ENCODE peak calls at places on chromosomes 4 and X, in six cellular contexts. G, V, U, Z, O and L are unnamed samples.

GRCh38 chr4:176882201-176882600 is 89.5 kb upstream of the VEGFC start:
- DNase-seq in G (no peak), V (no peak), U (no peak), Z (no peak), O (no peak), L (no peak)

GRCh38 chr4:54657556-54658313 is at the start of gene KIT:
- DNase-seq in G (peak; percentile 66), V (peak; percentile 29), U (peak; percentile 57), Z (peak; percentile 33), O (peak; percentile 89), L (no peak)

GRCh38 chr4:4599886-4600285 is 58.0 kb upstream of the STX18 start:
- DNase-seq in G (no peak), V (no peak), U (no peak), Z (no peak), O (no peak), L (no peak)

GRCh38 chr4:174255790-174256189 is 27.7 kb downstream of the FBXO8 start:
- DNase-seq in G (no peak), V (no peak), U (no peak), Z (no peak), O (no peak), L (no peak)

GRCh38 chrX:24145340-24146186 is 4.0 kb upstream of the ZFX start:
- DNase-seq in G (no peak), V (no peak), U (no peak), Z (no peak), O (peak; percentile 42), L (no peak)

GRCh38 chr4:82561745-82562552 is at the start of gene TMEM150C:
- DNase-seq in G (peak; percentile 59), V (peak; percentile 22), U (no peak), Z (peak; percentile 22), O (peak; percentile 82), L (peak; percentile 92)

GRCh38 chrX:10158279-10158939 is 1.6 kb downstream of the CLCN4 start:
- DNase-seq in G (no peak), V (no peak), U (no peak), Z (no peak), O (peak; percentile 84), L (no peak)

GRCh38 chr4:150130953-150131352 is 52.7 kb downstream of the DCLK2 start:
- DNase-seq in G (no peak), V (no peak), U (no peak), Z (no peak), O (no peak), L (no peak)

GRCh38 chr4:26851129-26851528 is 9.5 kb upstream of the STIM2 start:
- DNase-seq in G (no peak), V (no peak), U (no peak), Z (no peak), O (no peak), L (no peak)

GRCh38 chr4:1298461-1298860 is 8.8 kb downstream of the MAEA start:
- DNase-seq in G (peak; percentile 48), V (no peak), U (no peak), Z (no peak), O (no peak), L (no peak)

GRCh38 chr4:174135530-174135929 is 147.9 kb downstream of the FBXO8 start:
- DNase-seq in G (no peak), V (no peak), U (no peak), Z (no peak), O (no peak), L (no peak)

GRCh38 chr4:53586121-53586816 is 5.0 kb downstream of the LNX1 start:
- DNase-seq in G (no peak), V (no peak), U (no peak), Z (no peak), O (no peak), L (no peak)

GRCh38 chrX:49069038-49069437 is 4.8 kb downstream of the PRAF2 start:
- DNase-seq in G (no peak), V (no peak), U (no peak), Z (no peak), O (no peak), L (no peak)

GRCh38 chr4:173584506-173584905 is 54.5 kb upstream of the HAND2 start:
- DNase-seq in G (no peak), V (no peak), U (no peak), Z (no peak), O (peak; percentile 20), L (no peak)

GRCh38 chr4:183986645-183987528 is 81.8 kb downstream of the STOX2 start:
- DNase-seq in G (no peak), V (no peak), U (no peak), Z (no peak), O (no peak), L (no peak)
- TF ChIP-seq CTCF in G (no peak), V (no peak), U (no peak), Z (no peak), O (no peak), L (no peak)

GRCh38 chr4:113708250-113708649 is 53.3 kb downstream of the CAMK2D start:
- DNase-seq in G (no peak), V (no peak), U (no peak), Z (no peak), O (no peak), L (no peak)

GRCh38 chr4:113707013-113707412 is 54.5 kb downstream of the CAMK2D start:
- DNase-seq in G (no peak), V (no peak), U (no peak), Z (no peak), O (no peak), L (no peak)

DNA sequence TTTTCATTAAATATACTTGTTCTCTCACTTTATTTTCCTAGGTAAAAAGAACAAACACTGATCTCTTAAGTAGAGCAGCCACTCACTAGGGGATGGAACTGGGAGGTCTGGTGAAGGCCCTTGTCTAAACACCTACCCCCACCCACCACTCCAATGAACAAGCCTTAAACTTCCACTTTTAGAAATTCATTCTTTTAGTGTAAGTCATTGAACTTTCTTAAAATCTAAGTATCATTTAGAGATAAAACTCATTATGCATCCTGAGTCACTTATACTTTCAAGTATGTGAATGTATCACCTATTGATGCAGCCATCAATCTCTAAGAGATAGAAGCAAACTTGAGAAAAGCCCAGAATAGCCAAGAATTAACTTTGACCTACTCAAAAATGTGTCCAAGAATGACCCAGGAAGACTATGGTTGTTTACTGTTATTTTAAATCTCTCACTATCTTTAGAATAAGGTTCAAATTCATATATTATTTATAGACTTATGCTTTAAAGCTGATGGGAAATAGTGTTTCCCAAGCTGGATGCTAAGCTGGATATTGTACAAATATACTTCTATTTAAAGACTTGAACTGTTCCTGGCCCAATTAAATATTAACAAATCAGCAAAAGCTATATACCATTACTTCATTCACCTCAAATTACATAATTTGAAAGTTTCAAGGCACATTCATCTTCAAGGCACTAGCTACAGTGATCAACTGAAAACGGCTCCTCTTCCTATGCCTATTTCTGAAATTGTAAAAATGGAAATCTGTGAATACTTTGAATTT is 49.5 kb downstream of the CAMK2D start:
- DNase-seq in G (no peak), V (no peak), U (no peak), Z (no peak), O (no peak), L (no peak)
- H3K4me1 ChIP-seq in G (no peaks in the 10 kb centered on the region), V (no peaks in the 10 kb centered on the region), U (peaks cover 31% of the 10 kb centered on the region), Z (peaks cover 18% of the 10 kb centered on the region), O (no peaks in the 10 kb centered on the region), L (peaks cover 41% of the 10 kb centered on the region)

DNA sequence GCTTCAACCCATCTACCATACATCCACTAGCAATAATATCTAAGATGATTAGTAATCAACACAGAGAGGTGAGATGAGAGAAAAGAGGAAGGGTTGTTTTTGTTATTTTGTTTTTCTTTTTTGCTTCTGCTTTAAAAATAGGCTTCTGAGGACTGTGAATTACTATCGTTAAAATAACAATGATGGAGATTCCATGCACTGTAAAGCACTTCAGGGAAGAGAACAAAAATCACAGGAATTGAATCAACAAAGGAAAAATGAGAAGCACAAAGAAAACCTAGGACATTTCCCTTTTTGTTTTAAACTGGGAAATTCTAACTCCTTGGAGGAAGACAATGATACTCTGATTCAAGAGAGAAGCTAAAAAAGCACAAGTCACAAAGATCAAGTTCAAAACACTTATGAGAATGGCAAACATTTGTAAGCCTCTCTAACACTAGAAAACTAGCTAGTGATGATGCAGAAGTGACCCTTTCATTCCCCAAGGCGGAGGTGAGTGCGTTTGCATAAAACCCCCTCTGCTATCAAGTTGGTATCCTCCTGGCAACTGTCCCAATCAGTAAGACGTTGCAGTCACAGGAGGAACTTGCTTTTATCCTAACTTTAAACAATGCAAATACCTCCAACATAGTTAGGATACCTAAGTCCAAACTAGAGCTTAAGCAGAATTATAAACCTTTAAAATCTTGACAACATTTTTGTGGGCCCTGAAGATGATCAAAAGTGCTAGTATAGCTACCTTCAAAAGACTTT is 308.5 kb downstream of the CAMK2D start:
- DNase-seq in G (no peak), V (no peak), U (no peak), Z (no peak), O (no peak), L (no peak)
- TF ChIP-seq POLR2AphosphoS5 in G (no peak), V (no peak), U (no peak), Z (no peak), O (no peak), L (peak; percentile 74)

GRCh38 chrX:43655151-43655676 is 885 bp upstream of the MAOA start:
- DNase-seq in G (peak; percentile 72), V (peak; percentile 20), U (peak; percentile 50), Z (peak; percentile 34), O (peak; percentile 22), L (no peak)
- TF ChIP-seq CTCF in G (no peak), V (no peak), U (no peak), Z (no peak), O (no peak), L (no peak)

GRCh38 chr4:44638091-44638490 is 13.3 kb downstream of the YIPF7 start:
- DNase-seq in G (no peak), V (no peak), U (no peak), Z (no peak), O (no peak), L (no peak)
- H3K4me1 ChIP-seq in G (no peaks in the 10 kb centered on the region), V (no peaks in the 10 kb centered on the region), U (no peaks in the 10 kb centered on the region), Z (no peaks in the 10 kb centered on the region), O (no peaks in the 10 kb centered on the region), L (no peaks in the 10 kb centered on the region)

DNA sequence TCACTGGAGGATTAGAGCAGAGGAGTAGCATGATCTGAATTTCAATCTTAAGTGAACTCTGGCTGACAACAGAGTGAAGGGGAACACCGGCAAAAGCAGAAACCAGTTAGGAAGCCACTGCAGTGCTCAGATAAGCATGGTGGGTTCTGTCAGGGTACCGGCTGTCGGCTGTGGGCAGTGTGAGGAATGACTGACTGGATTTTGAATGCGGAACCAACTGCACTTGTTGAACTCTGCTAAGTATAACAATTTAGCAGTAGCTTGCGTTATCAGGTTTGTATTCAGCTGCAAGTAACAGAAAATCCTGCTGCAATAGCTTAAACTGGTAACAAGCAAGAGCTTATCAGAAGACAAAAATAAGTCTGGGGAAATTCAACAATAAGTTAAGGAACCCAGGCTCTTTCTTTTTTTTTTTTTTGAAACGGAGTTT is 5.2 kb downstream of the HTT start:
- DNase-seq in G (no peak), V (no peak), U (no peak), Z (no peak), O (no peak), L (no peak)
- TF ChIP-seq POLR2AphosphoS5 in G (no peak), V (no peak), U (no peak), Z (no peak), O (no peak), L (no peak)

DNA sequence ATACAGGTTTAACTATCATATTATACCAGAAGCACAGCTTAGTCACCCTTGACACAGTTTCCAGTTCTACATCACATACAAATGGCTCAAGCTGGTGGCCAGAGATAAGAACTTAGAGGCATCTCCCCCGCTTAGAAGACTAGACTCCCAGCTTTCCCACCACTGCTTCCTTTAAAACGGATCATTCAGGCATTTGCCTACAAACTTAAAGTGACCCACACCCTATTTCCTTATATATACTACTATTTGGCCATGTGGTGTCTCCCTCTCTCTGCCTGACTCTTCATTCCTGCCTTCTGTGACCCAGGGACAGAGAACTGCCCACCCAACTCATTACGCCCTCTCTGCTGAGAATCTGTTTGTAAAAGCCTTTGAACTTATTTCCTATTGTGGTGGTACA is 781.2 kb upstream of the DIAPH2 start:
- DNase-seq in G (no peak), V (no peak), U (no peak), Z (no peak), O (no peak), L (no peak)
- TF ChIP-seq CTCF in G (no peak), V (no peak), U (no peak), Z (no peak), O (no peak), L (no peak)